ENCODE peak calls at places on chromosomes 4 and X, in six cellular contexts. O, W, S, Y, V and J are unnamed samples.

GRCh38 chrX:84709987-84710386 is 207.7 kb upstream of the HDX start:
- DNase-seq in O (no peak), W (no peak), S (no peak), Y (no peak), V (no peak), J (no peak)

GRCh38 chr4:96598465-96598864 is 758.6 kb downstream of the PDHA2 start:
- DNase-seq in O (no peak), W (no peak), S (no peak), Y (no peak), V (no peak), J (no peak)

GRCh38 chr4:169253087-169253675 is 17.6 kb downstream of the SH3RF1 start:
- DNase-seq in O (no peak), W (no peak), S (no peak), Y (no peak), V (no peak), J (no peak)

GRCh38 chr4:152265149-152265621 is 270.7 kb downstream of the FBXW7 start:
- DNase-seq in O (no peak), W (no peak), S (no peak), Y (no peak), V (no peak), J (no peak)

GRCh38 chr4:90403781-90404180 is 276.6 kb downstream of the CCSER1 start:
- DNase-seq in O (no peak), W (no peak), S (no peak), Y (no peak), V (no peak), J (no peak)

GRCh38 chr4:127685292-127685691 is 44.9 kb upstream of the SLC25A31 start:
- DNase-seq in O (no peak), W (peak), S (no peak), Y (no peak), V (no peak), J (no peak)

GRCh38 chrX:139206914-139207313 is 323.6 kb upstream of the F9 start:
- DNase-seq in O (no peak), W (no peak), S (no peak), Y (no peak), V (no peak), J (no peak)

GRCh38 chr4:141636771-141637460 is 533 bp downstream of the IL15 start:
- DNase-seq in O (no peak), W (peak), S (peak), Y (no peak), V (peak), J (no peak)

GRCh38 chr4:152202415-152202814 is 333.5 kb downstream of the FBXW7 start:
- DNase-seq in O (no peak), W (no peak), S (no peak), Y (no peak), V (no peak), J (no peak)

GRCh38 chrX:153057281-153057680 is 1.0 kb downstream of the PNMA3 start:
- DNase-seq in O (no peak), W (no peak), S (no peak), Y (no peak), V (no peak), J (no peak)

DNA sequence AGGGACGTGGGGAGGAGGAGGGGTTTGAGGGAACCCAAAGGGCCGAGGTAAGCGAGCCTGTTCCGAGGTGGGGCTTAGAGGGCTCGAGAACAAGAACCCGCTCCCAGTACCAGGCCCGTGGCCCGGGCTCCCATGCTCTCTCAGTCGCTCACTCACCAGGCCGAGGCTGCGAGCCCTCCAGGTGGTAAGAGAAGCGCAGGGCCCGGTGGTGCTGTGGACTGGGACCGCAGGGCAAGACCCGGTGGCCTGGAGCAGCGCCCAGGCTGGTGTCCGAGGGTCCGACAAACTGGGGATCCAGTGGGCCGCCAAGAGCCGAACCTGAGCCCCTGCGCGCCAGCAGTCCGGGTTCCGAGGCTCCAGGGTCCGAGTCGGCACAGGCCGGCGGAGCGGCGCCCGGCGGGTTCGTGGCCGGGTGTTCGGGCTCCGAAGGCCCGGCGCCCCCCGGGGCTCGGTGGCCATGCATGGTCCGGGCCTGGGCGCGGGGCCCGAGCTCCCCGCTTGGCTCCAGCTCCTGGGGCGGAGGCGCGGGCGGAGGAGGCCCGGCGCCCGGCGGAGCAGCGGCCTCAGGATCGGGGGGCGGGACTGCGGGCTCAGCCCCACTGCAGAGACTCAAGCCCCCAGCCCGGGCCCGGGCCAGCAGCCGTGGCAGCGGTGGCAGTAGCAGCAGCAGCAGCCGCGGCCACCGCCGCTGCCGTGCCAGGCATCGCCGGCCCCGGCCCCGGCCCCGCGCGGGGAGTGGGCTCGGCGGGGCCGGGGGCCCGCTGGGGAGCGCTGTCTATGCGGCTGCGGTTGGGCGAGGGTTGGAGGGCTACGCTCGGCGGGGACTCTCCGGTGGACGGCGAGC is 842 bp downstream of the FGD1 start:
- DNase-seq in O (no peak), W (peak), S (no peak), Y (no peak), V (peak), J (peak)
- H3K27ac ChIP-seq in O (no peak), W (peak), S (peak), Y (peak), V (no peak), J (no peak)

GRCh38 chrX:38796926-38797325 is 4.3 kb upstream of the MID1IP1 start:
- DNase-seq in O (no peak), W (peak), S (no peak), Y (no peak), V (no peak), J (no peak)

GRCh38 chrX:38803286-38803608 is 2.0 kb downstream of the MID1IP1 start:
- DNase-seq in O (peak), W (no peak), S (no peak), Y (no peak), V (no peak), J (no peak)

GRCh38 chrX:38798956-38799355 is 2.3 kb upstream of the MID1IP1 start:
- DNase-seq in O (no peak), W (peak), S (no peak), Y (no peak), V (no peak), J (no peak)

GRCh38 chrX:38800981-38801845 is at the start of gene MID1IP1:
- DNase-seq in O (peak), W (peak), S (peak), Y (peak), V (peak), J (peak)

GRCh38 chrX:38799995-38800394 is 1.3 kb upstream of the MID1IP1 start:
- DNase-seq in O (peak), W (no peak), S (no peak), Y (no peak), V (no peak), J (no peak)
- H3K27ac ChIP-seq in O (no peak), W (no peak), S (no peak), Y (no peak), V (peak), J (no peak)

DNA sequence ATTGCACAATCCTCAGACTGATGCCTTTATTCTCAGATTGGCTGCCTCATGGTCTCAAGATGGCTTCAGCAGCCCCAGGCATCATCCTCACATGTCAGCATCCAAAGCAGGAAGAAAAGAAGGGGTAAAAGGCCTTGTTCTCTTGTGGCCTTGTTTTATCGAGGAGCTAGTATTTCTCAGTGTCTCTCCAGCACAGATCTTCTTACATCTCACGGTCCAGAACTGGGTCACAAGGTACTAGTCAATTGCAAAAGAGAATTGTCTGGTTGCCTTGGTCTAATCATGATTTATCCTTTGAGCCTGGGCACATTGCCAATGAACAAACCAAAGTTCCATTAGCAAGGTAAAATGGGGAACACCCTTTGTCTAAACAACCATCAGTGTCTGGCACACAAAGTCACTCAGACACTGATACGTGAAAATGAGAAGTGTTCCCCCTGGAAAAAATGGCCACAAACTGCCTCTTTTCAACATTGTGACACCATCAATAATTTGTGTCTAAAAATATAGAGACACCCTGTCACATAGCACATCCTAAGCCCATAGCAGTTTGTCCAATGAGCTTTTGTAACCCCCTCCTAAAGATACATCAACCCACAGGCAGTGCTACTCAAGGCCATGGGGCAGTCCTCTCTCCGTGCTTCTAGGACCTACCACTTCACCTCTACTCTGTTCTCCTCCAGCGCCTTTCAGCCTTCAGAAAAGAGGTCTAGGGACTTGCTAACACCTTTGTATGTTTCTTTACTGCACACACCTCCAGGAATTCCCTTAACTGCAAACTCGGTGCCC is 534.4 kb downstream of the MID1IP1 start:
- DNase-seq in O (no peak), W (no peak), S (peak), Y (no peak), V (no peak), J (no peak)
- H3K27ac ChIP-seq in O (no peak), W (no peak), S (peak), Y (no peak), V (peak), J (no peak)

GRCh38 chr4:9963328-9963727 is 58.0 kb downstream of the SLC2A9 start:
- DNase-seq in O (no peak), W (no peak), S (no peak), Y (no peak), V (no peak), J (no peak)
- H3K27ac ChIP-seq in O (no peak), W (no peak), S (no peak), Y (no peak), V (no peak), J (no peak)